ENCODE peak calls at places on chromosomes 11 and 22, in four cellular contexts. P, S, G and O are unnamed samples.

GRCh38 chr11:1043563-1044096 is 7.1 kb upstream of the MUC6 start:
- DNase-seq in S (no peak), P (peak; percentile 59), G (no peak), O (no peak)

GRCh38 chr22:29379258-29379657 is 9.1 kb downstream of the AP1B1 start:
- DNase-seq in S (no peak), G (no peak), P (no peak), O (no peak)

GRCh38 chr22:47304191-47304831 is 541.9 kb downstream of the TBC1D22A start:
- DNase-seq in G (no peak), S (no peak), P (no peak), O (no peak)

GRCh38 chr11:8091671-8092070 is 10.7 kb downstream of the TUB start:
- DNase-seq in S (no peak), G (no peak), P (peak; percentile 34), O (no peak)

GRCh38 chr11:65616575-65617001 is 1.0 kb downstream of the PCNX3 start:
- DNase-seq in G (no peak), S (no peak), P (peak; percentile 66), O (no peak)

GRCh38 chr11:62865641-62866040 is 15.1 kb upstream of the SLC3A2 start:
- DNase-seq in S (no peak), P (no peak), G (no peak), O (no peak)

GRCh38 chr11:121564948-121565684 is 112.3 kb upstream of the SORL1-AS1 start:
- DNase-seq in S (no peak), G (no peak), P (no peak), O (no peak)

GRCh38 chr11:83721286-83721685 is 435.1 kb upstream of the CCDC90B start:
- DNase-seq in S (no peak), P (no peak), G (peak; percentile 65), O (no peak)

GRCh38 chr22:45268167-45268957 is 16.4 kb upstream of the UPK3A start:
- DNase-seq in S (no peak), P (no peak), G (no peak), O (no peak)

GRCh38 chr11:118609380-118610219 is 2.2 kb downstream of the PHLDB1 start:
- DNase-seq in G (no peak), P (no peak), S (no peak), O (no peak)

GRCh38 chr11:45294499-45294898 is 8.4 kb upstream of the SYT13 start:
- DNase-seq in P (no peak), G (no peak), S (no peak), O (no peak)

GRCh38 chr11:6968816-6969215 is 42.6 kb downstream of the ZNF215 start:
- DNase-seq in S (no peak), P (no peak), G (no peak), O (no peak)

GRCh38 chr11:43825217-43825816 is 55.3 kb upstream of the ALKBH3 start:
- DNase-seq in S (no peak), P (no peak), G (peak; percentile 45), O (no peak)

GRCh38 chr22:39664485-39665200 is 94.1 kb downstream of the CACNA1I start:
- DNase-seq in G (no peak), S (no peak), P (no peak), O (peak; percentile 35)

GRCh38 chr11:66419825-66420224 is 1.0 kb upstream of the NPAS4 start:
- DNase-seq in G (no peak), P (no peak), S (no peak), O (no peak)

GRCh38 chr11:130085671-130086070 is 16.0 kb downstream of the APLP2 start:
- DNase-seq in P (no peak), S (no peak), G (no peak), O (no peak)

GRCh38 chr11:12170984-12171383 is 60.6 kb downstream of the MICAL2 start:
- DNase-seq in P (peak; percentile 86), S (no peak), G (peak; percentile 37), O (no peak)

GRCh38 chr22:49382451-49382735 is 445.3 kb downstream of the BRD1 start:
- DNase-seq in S (peak; percentile 11), P (peak; percentile 34), G (no peak), O (no peak)

GRCh38 chr22:40414838-40415505 is 44.6 kb downstream of the SGSM3 start:
- DNase-seq in P (peak; percentile 48), G (no peak), S (no peak), O (no peak)

GRCh38 chr11:61429346-61429690 is 457 bp downstream of the CPSF7 start:
- DNase-seq in P (no peak), S (no peak), G (peak; percentile 65), O (no peak)

GRCh38 chr11:13717331-13717730 is 48.9 kb downstream of the FAR1 start:
- DNase-seq in P (no peak), S (no peak), G (peak; percentile 28), O (no peak)

GRCh38 chr22:42800731-42801536 is 56.1 kb downstream of the ARFGAP3 start:
- DNase-seq in G (peak; percentile 35), S (no peak), P (no peak), O (no peak)

DNA sequence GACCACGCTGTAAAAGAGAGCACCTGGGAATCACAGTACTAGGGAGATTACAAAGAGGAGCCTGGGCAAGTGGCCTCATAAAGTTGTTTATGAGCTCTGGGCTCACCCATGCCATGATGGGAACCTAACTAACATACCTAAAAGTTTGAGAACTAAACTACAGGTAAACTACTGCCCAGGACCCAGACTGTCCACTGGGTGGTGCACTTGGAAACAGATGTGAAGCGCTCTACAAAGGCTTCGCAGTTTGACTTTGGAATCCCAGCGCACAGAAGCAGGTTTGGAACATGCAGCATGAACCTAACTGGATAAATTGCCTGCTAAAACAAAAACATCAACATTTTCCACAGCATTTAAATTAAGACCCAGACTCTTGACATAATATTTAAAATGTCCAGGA is 418.6 kb downstream of the FAM181B start:
- DNase-seq in G (peak; percentile 49), P (no peak), S (no peak), O (no peak)
- TF ChIP-seq CTCF in G (peak; percentile 35), P (no peak), S (no peak), O (no peak)

DNA sequence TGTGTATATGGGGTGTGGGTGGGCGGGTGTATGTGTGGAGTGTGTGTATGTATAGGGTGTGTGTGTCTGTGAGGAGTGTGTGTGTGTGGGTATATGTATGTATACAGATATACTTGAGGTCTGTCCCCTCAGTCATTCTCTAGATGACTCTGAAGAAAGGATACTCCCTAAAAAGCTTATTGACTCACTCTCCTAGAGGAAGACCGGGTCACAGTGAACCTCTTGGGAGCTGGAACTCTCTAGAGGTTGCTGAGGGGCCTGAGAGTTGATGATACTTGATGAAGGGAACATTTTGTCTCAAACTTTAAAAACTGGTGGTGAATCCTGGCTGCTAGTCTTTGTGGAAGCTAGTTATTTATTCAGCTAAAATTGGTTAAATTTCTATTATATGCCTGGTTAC is 15.1 kb downstream of the STX3 start:
- DNase-seq in S (no peak), P (no peak), G (no peak), O (no peak)
- H3K4me1 ChIP-seq in S (peaks cover 33% of the 10 kb centered on the region), P (no peaks in the 10 kb centered on the region), G (peaks cover 21% of the 10 kb centered on the region), O (no peaks in the 10 kb centered on the region)

GRCh38 chr22:43976861-43977795 is 21.9 kb downstream of the SAMM50 start:
- DNase-seq in S (no peak), P (no peak), G (no peak), O (no peak)
- H3K36me3 ChIP-seq in S (peaks cover 71% of the 10 kb centered on the region), P (peaks cover 98% of the 10 kb centered on the region), G (peaks cover 92% of the 10 kb centered on the region), O (peaks cover 60% of the 10 kb centered on the region)

GRCh38 chr22:22369962-22370265 is 125.3 kb downstream of the VPREB1 start:
- DNase-seq in P (no peak), G (peak; percentile 13), S (no peak), O (no peak)

GRCh38 chr22:22372063-22372462 is 127.5 kb downstream of the VPREB1 start:
- DNase-seq in S (no peak), G (no peak), P (no peak), O (no peak)

GRCh38 chr22:22374163-22374562 is 129.6 kb downstream of the VPREB1 start:
- DNase-seq in S (no peak), G (no peak), P (no peak), O (no peak)

GRCh38 chr22:22368516-22368915 is 123.9 kb downstream of the VPREB1 start:
- DNase-seq in P (no peak), G (no peak), S (no peak), O (no peak)

GRCh38 chr22:22371031-22371541 is 126.5 kb downstream of the VPREB1 start:
- DNase-seq in P (no peak), S (no peak), G (peak; percentile 52), O (no peak)
- TF ChIP-seq CTCF in P (no peak), S (no peak), G (no peak), O (no peak)

GRCh38 chr11:64026575-64027213 is 9.0 kb upstream of the FLRT1 start:
- DNase-seq in S (no peak), P (no peak), G (no peak), O (no peak)
- H3K4me1 ChIP-seq in S (peaks cover 5% of the 10 kb centered on the region), P (peaks cover 9% of the 10 kb centered on the region), G (no peaks in the 10 kb centered on the region), O (no peaks in the 10 kb centered on the region)

GRCh38 chr11:17098632-17099031 is 21.2 kb upstream of the RPS13 start:
- DNase-seq in G (peak; percentile 15), S (no peak), P (no peak), O (no peak)

GRCh38 chr11:17098038-17098437 is 20.6 kb upstream of the RPS13 start:
- DNase-seq in P (no peak), S (no peak), G (no peak), O (no peak)

GRCh38 chr11:17102447-17102846 is 25.0 kb upstream of the RPS13 start:
- DNase-seq in P (no peak), S (no peak), G (no peak), O (no peak)
- H3K36me3 ChIP-seq in P (peaks cover 86% of the 10 kb centered on the region), S (peaks cover 17% of the 10 kb centered on the region), G (peaks cover 67% of the 10 kb centered on the region), O (peaks cover 54% of the 10 kb centered on the region)

DNA sequence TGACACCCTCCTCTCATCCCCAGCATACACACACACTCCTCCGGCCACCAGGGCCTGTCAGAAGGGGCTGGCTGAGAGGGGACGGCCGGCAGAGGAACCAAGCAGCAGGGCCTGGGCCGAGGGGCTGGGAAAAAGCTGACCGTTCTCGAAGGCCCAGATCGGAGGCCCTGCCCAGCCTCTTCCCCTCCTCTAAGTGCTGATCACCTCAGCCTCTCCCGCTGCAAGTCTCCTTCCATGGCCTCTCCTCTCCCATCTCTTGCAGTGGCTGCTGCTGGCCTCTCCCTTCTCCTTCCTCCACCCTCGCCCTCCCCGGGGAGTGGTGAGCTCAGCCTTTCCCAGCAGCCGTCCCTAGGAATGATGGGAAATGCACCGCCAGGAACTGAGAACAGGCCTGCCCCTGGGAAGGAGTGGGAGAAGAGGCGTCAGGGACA is 39.6 kb downstream of the ARRB1 start:
- DNase-seq in S (peak; percentile 48), G (peak; percentile 25), P (peak; percentile 89), O (no peak)
- TF ChIP-seq CTCF in S (no peak), G (no peak), P (no peak), O (no peak)

GRCh38 chr11:94795799-94796580 is 27.8 kb downstream of the AMOTL1 start:
- DNase-seq in S (no peak), G (no peak), P (no peak), O (no peak)
- H3K4me1 ChIP-seq in S (peaks cover 9% of the 10 kb centered on the region), G (peaks cover 56% of the 10 kb centered on the region), P (peaks cover 44% of the 10 kb centered on the region), O (peaks cover 49% of the 10 kb centered on the region)